ENCODE peak calls at places on chromosomes 11 and 22, in eight cellular contexts. H is pancreas, C is left lung, D is ovary, A is cardiac fibroblast, F is Panc1, Z is GM12878, S is Caco-2. Q is an unnamed sample.

GRCh38 chr11:100956321-100956720 is 173.3 kb downstream of the PGR start:
- DNase-seq in Z (no peak), F (no peak), C (no peak), D (no peak), A (no peak), H (no peak), S (no peak), Q (no peak)

GRCh38 chr11:75326439-75326810 is 25.0 kb downstream of the ARRB1 start:
- DNase-seq in F (no peak), H (no peak), S (no peak), C (no peak), Z (no peak), A (no peak), D (no peak), Q (no peak)

GRCh38 chr22:22485524-22485923 is 23.0 kb downstream of the ZNF280B start:
- DNase-seq in Z (no peak), F (no peak), A (no peak), H (no peak), C (no peak), S (no peak), D (no peak), Q (no peak)

GRCh38 chr22:42446151-42446550 is 13.9 kb upstream of the NFAM1 start:
- DNase-seq in H (no peak), A (no peak), F (no peak), C (no peak), Z (no peak), D (no peak), S (no peak), Q (no peak)

GRCh38 chr22:42340695-42341383 is 70.4 kb upstream of the TCF20 start:
- DNase-seq in F (no peak), H (no peak), A (no peak), C (no peak), Z (no peak), D (no peak), S (no peak), Q (no peak)

GRCh38 chr22:37020192-37020479 is 594 bp downstream of the MPST start:
- DNase-seq in H (no peak), S (no peak), F (no peak), C (no peak), A (peak; percentile 59), D (no peak), Z (no peak), Q (no peak)

GRCh38 chr11:44563716-44564115 is 1.7 kb upstream of the CD82 start:
- DNase-seq in D (no peak), C (no peak), F (no peak), Z (no peak), S (no peak), A (peak; percentile 46), H (no peak), Q (no peak)

GRCh38 chr11:118998822-118999221 is 884 bp downstream of the CENATAC start:
- DNase-seq in D (no peak), C (peak; percentile 41), A (peak; percentile 63), S (peak; percentile 86), H (no peak), Z (no peak), F (no peak), Q (no peak)

GRCh38 chr11:115707180-115707905 is 203.1 kb upstream of the CADM1 start:
- DNase-seq in C (no peak), Z (no peak), A (no peak), F (no peak), S (no peak), D (no peak), H (no peak), Q (no peak)

GRCh38 chr11:96102664-96103068 is 178.8 kb upstream of the MTMR2 start:
- DNase-seq in Z (no peak), F (no peak), H (no peak), C (no peak), D (no peak), S (no peak), A (peak; percentile 68), Q (no peak)

GRCh38 chr11:115473167-115473566 is 31.0 kb downstream of the CADM1 start:
- DNase-seq in A (no peak), H (no peak), F (no peak), D (no peak), Z (no peak), S (no peak), C (no peak), Q (no peak)

GRCh38 chr22:40009953-40010751 is 15.4 kb downstream of the FAM83F start:
- DNase-seq in Z (no peak), H (no peak), F (no peak), S (no peak), C (no peak), A (no peak), D (no peak), Q (no peak)

GRCh38 chr22:21074092-21074715 is 28.5 kb downstream of the LRRC74B start:
- DNase-seq in Z (no peak), H (no peak), A (peak; percentile 44), F (peak; percentile 32), D (no peak), C (no peak), S (no peak), Q (no peak)

GRCh38 chr22:22228921-22229320 is 15.7 kb upstream of the VPREB1 start:
- DNase-seq in F (no peak), D (no peak), C (no peak), H (no peak), A (no peak), Z (no peak), S (no peak), Q (no peak)

DNA sequence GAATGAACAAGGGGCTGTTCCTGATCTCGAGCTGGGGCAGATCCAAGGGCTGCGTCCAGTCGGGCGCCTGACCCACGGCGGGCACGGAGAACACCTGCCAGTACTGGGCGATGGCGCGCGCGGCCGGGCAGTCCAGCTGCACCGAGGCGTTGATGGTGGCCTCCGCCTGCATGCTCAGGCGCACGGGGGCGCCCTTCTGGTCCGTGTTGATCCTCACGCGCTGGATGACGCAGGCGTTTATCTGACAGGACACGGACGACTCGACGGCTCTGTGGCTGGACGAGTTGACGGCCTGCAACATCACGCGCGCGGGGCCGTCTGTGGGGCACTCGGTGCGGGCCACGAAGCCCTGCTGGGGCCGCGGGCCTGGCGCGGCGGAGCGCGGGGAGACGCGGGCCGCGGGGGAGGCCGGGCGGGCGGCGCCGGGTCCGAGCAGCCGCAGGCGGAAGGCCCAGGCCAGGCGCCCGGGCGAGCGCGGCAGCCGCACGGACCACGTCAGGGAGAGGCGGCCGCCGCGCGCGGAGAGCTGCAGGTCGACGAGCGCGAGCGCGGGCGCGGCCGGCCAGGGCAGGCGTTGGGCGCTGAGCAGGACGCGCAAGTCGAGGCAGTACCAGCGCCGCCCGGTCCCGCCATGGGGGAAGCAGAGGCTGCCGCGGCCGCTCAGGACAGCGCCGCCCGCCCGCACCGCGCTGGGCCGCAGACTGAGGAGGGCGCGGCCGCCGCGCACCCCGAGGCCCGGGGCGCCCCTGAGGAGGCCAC is 515 bp downstream of the PKDREJ start:
- DNase-seq in D (peak; percentile 65), H (peak; percentile 69), S (no peak), C (peak; percentile 79), Z (no peak), A (peak; percentile 54), F (no peak), Q (no peak)
- H3K4me3 ChIP-seq in D (peak overlapping the region; percentile 20), H (no peak overlapping the region), S (no peak overlapping the region), C (no peak overlapping the region), Z (no peak overlapping the region), A (no peak overlapping the region), F (no peak overlapping the region), Q (no peak overlapping the region)

DNA sequence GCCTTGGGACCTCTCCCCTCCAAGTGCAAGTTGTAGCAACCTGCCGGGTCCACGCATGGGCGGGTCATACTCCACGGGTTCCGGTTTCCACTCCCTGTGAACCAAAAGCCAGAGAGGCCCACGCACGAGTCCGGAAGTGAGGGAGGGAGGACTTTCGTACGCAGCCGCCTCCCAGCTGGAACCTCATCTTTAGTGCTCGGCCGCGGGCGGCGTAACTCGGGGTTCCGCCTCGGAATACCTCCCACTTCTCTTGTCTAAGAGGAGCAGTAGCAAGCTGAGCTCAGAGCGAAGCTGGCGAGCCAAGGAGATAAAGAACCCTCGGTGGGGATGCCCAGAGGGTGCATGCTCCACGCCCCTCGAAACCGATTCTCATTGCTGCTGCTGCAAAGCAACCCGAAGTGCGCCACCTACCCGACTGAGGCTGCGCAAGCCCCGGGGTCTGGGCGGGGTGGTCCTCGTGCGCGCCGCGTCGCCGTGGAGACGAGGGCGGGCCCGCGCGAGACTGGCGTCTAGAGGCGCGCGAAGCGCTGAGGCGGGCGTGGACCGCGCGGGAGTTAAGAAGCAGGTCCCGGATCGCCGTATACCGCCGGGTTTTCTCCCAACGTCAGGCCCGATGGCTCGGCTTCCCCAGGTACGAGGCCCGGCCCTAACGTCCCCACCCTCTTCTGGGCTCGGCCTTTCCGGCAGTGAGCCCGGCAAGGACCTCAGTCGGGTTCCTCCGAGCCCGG is at the start of gene SFI1:
- DNase-seq in S (peak; percentile 93), C (peak; percentile 94), Z (peak; percentile 92), F (peak; percentile 35), H (peak; percentile 95), A (peak; percentile 92), D (peak; percentile 92), Q (peak; percentile 91)
- TF ChIP-seq CTCF in S (peak; percentile 41), C (no peak), Z (peak; percentile 24), F (no peak), H (no peak), A (peak; percentile 37), D (peak; percentile 35), Q (peak; percentile 21)

GRCh38 chr11:133197425-133197824 is 334.9 kb downstream of the OPCML start:
- DNase-seq in S (no peak), H (no peak), Z (no peak), C (no peak), D (no peak), F (no peak), A (no peak), Q (no peak)
- H3K4me3 ChIP-seq in S (no peak overlapping the region), H (no peak overlapping the region), Z (no peak overlapping the region), C (no peak overlapping the region), D (no peak overlapping the region), F (no peak overlapping the region), A (no peak overlapping the region), Q (no peak overlapping the region)

GRCh38 chr11:79273781-79274180 is 167.0 kb downstream of the TENM4 start:
- DNase-seq in H (no peak), F (no peak), Z (no peak), S (no peak), C (no peak), D (no peak), A (no peak), Q (no peak)

GRCh38 chr11:79266391-79266790 is 174.4 kb downstream of the TENM4 start:
- DNase-seq in A (no peak), S (peak; percentile 20), Z (no peak), F (no peak), H (no peak), C (no peak), D (no peak), Q (no peak)

GRCh38 chr11:79274636-79275315 is 166.1 kb downstream of the TENM4 start:
- DNase-seq in F (no peak), S (no peak), C (no peak), Z (no peak), H (no peak), D (no peak), A (peak; percentile 19), Q (no peak)

GRCh38 chr11:79265756-79266322 is 175.0 kb downstream of the TENM4 start:
- DNase-seq in C (no peak), F (no peak), H (no peak), Z (no peak), D (no peak), S (no peak), A (peak; percentile 31), Q (no peak)

DNA sequence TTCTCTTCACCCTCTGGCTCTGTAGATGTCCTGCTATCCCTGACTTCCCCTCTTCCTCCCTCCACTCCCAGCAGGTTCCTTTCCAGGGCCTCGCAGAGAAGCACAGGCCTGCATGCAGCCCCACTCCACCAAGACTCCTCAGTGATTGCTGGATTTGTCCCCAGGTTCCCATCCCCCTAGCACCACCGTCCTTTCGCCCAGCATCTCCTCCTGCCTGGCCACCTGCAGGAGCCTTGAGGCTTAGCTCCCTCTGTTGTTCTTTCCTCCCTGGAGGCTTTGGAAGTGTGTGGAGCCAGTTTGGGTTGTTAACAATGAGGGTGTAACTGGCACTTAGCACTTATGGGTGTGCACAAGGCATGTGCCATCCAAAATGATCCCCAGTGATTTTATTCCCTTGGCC is 170.9 kb downstream of the TENM4 start:
- DNase-seq in Z (no peak), S (no peak), F (no peak), C (no peak), D (no peak), A (no peak), H (no peak), Q (no peak)
- TF ChIP-seq CTCF in Z (no peak), S (no peak), F (no peak), C (no peak), D (no peak), A (no peak), H (no peak), Q (no peak)

Q was measured in GM12864.